ENCODE peak calls at places on chromosomes 11 and 22, in ten cellular contexts. One of them, this sample, is unnamed.

GRCh38 chr22:18113680-18114394 is 3.2 kb downstream of the TUBA8 start:
- ATAC-seq in effector memory CD8-positive, alpha-beta T cell: no peak
- ATAC-seq in left lung: no peak
- ATAC-seq in HCT116: no peak
- ATAC-seq in activated B cell treated with CpG ODN at 0.5 μM for 24 hours: no peak
- ATAC-seq in activated naive CD8-positive, alpha-beta T cell treated with anti-CD3 and anti-CD28 coated beads, Interleukin-2, amount 50 U/mL, for 24 hours: no peak
- ATAC-seq in esophagus mucosa: peak; percentile 12
- ATAC-seq in SK-N-SH treated with all-trans-retinoic acid at 6 μM for 48 hours: no peak
- ATAC-seq in right lobe of liver: no peak
- ATAC-seq in naive thymus-derived CD4-positive, alpha-beta T cell: peak; percentile 36
- ATAC-seq in this sample: no peak

GRCh38 chr11:78560066-78560597 is 14.5 kb downstream of the NARS2 start:
- ATAC-seq in esophagus mucosa: no peak
- ATAC-seq in effector memory CD8-positive, alpha-beta T cell: no peak
- ATAC-seq in HCT116: no peak
- ATAC-seq in naive thymus-derived CD4-positive, alpha-beta T cell: no peak
- ATAC-seq in activated naive CD8-positive, alpha-beta T cell treated with anti-CD3 and anti-CD28 coated beads, Interleukin-2, amount 50 U/mL, for 24 hours: peak; percentile 36
- ATAC-seq in SK-N-SH treated with all-trans-retinoic acid at 6 μM for 48 hours: no peak
- ATAC-seq in activated B cell treated with CpG ODN at 0.5 μM for 24 hours: no peak
- ATAC-seq in left lung: no peak
- ATAC-seq in right lobe of liver: no peak
- ATAC-seq in this sample: peak; percentile 50

GRCh38 chr11:34256150-34256549 is 101.7 kb downstream of the ABTB2 start:
- ATAC-seq in SK-N-SH treated with all-trans-retinoic acid at 6 μM for 48 hours: no peak
- ATAC-seq in left lung: no peak
- ATAC-seq in effector memory CD8-positive, alpha-beta T cell: no peak
- ATAC-seq in activated B cell treated with CpG ODN at 0.5 μM for 24 hours: no peak
- ATAC-seq in HCT116: no peak
- ATAC-seq in activated naive CD8-positive, alpha-beta T cell treated with anti-CD3 and anti-CD28 coated beads, Interleukin-2, amount 50 U/mL, for 24 hours: no peak
- ATAC-seq in right lobe of liver: no peak
- ATAC-seq in naive thymus-derived CD4-positive, alpha-beta T cell: no peak
- ATAC-seq in esophagus mucosa: no peak
- ATAC-seq in this sample: no peak

GRCh38 chr22:39242809-39243442 is 1.9 kb downstream of the PDGFB start:
- ATAC-seq in activated B cell treated with CpG ODN at 0.5 μM for 24 hours: no peak
- ATAC-seq in left lung: peak; percentile 2
- ATAC-seq in right lobe of liver: peak; percentile 9
- ATAC-seq in HCT116: peak; percentile 58
- ATAC-seq in naive thymus-derived CD4-positive, alpha-beta T cell: peak; percentile 19
- ATAC-seq in esophagus mucosa: no peak
- ATAC-seq in effector memory CD8-positive, alpha-beta T cell: peak; percentile 18
- ATAC-seq in activated naive CD8-positive, alpha-beta T cell treated with anti-CD3 and anti-CD28 coated beads, Interleukin-2, amount 50 U/mL, for 24 hours: no peak
- ATAC-seq in SK-N-SH treated with all-trans-retinoic acid at 6 μM for 48 hours: no peak
- ATAC-seq in this sample: peak; percentile 1

GRCh38 chr11:95337175-95337957 is 106.4 kb upstream of the SESN3 start:
- ATAC-seq in naive thymus-derived CD4-positive, alpha-beta T cell: peak; percentile 69
- ATAC-seq in SK-N-SH treated with all-trans-retinoic acid at 6 μM for 48 hours: no peak
- ATAC-seq in esophagus mucosa: peak; percentile 89
- ATAC-seq in activated naive CD8-positive, alpha-beta T cell treated with anti-CD3 and anti-CD28 coated beads, Interleukin-2, amount 50 U/mL, for 24 hours: peak; percentile 53
- ATAC-seq in HCT116: no peak
- ATAC-seq in right lobe of liver: peak; percentile 33
- ATAC-seq in effector memory CD8-positive, alpha-beta T cell: peak; percentile 51
- ATAC-seq in left lung: peak; percentile 54
- ATAC-seq in activated B cell treated with CpG ODN at 0.5 μM for 24 hours: peak; percentile 63
- ATAC-seq in this sample: peak; percentile 83

GRCh38 chr11:14764899-14765527 is 121.4 kb downstream of the PDE3B start:
- ATAC-seq in left lung: no peak
- ATAC-seq in SK-N-SH treated with all-trans-retinoic acid at 6 μM for 48 hours: peak; percentile 48
- ATAC-seq in esophagus mucosa: no peak
- ATAC-seq in right lobe of liver: peak; percentile 36
- ATAC-seq in effector memory CD8-positive, alpha-beta T cell: peak; percentile 96
- ATAC-seq in activated B cell treated with CpG ODN at 0.5 μM for 24 hours: peak; percentile 87
- ATAC-seq in activated naive CD8-positive, alpha-beta T cell treated with anti-CD3 and anti-CD28 coated beads, Interleukin-2, amount 50 U/mL, for 24 hours: peak; percentile 80
- ATAC-seq in HCT116: no peak
- ATAC-seq in naive thymus-derived CD4-positive, alpha-beta T cell: peak; percentile 95
- ATAC-seq in this sample: peak; percentile 91

GRCh38 chr11:48031602-48032001 is 51.2 kb downstream of the PTPRJ start:
- ATAC-seq in right lobe of liver: no peak
- ATAC-seq in SK-N-SH treated with all-trans-retinoic acid at 6 μM for 48 hours: no peak
- ATAC-seq in activated naive CD8-positive, alpha-beta T cell treated with anti-CD3 and anti-CD28 coated beads, Interleukin-2, amount 50 U/mL, for 24 hours: peak; percentile 60
- ATAC-seq in esophagus mucosa: no peak
- ATAC-seq in HCT116: no peak
- ATAC-seq in left lung: no peak
- ATAC-seq in naive thymus-derived CD4-positive, alpha-beta T cell: no peak
- ATAC-seq in effector memory CD8-positive, alpha-beta T cell: no peak
- ATAC-seq in activated B cell treated with CpG ODN at 0.5 μM for 24 hours: peak; percentile 60
- ATAC-seq in this sample: peak; percentile 75

GRCh38 chr11:126039485-126040271 is 23.0 kb downstream of the CDON start:
- ATAC-seq in naive thymus-derived CD4-positive, alpha-beta T cell: no peak
- ATAC-seq in activated naive CD8-positive, alpha-beta T cell treated with anti-CD3 and anti-CD28 coated beads, Interleukin-2, amount 50 U/mL, for 24 hours: no peak
- ATAC-seq in SK-N-SH treated with all-trans-retinoic acid at 6 μM for 48 hours: no peak
- ATAC-seq in esophagus mucosa: peak; percentile 54
- ATAC-seq in right lobe of liver: no peak
- ATAC-seq in activated B cell treated with CpG ODN at 0.5 μM for 24 hours: no peak
- ATAC-seq in HCT116: no peak
- ATAC-seq in left lung: no peak
- ATAC-seq in effector memory CD8-positive, alpha-beta T cell: no peak
- ATAC-seq in this sample: no peak

GRCh38 chr22:20965104-20965887 is 1.8 kb upstream of the AIFM3 start:
- ATAC-seq in right lobe of liver: peak; percentile 20
- ATAC-seq in naive thymus-derived CD4-positive, alpha-beta T cell: peak; percentile 44
- ATAC-seq in activated naive CD8-positive, alpha-beta T cell treated with anti-CD3 and anti-CD28 coated beads, Interleukin-2, amount 50 U/mL, for 24 hours: no peak
- ATAC-seq in activated B cell treated with CpG ODN at 0.5 μM for 24 hours: peak; percentile 43
- ATAC-seq in effector memory CD8-positive, alpha-beta T cell: peak; percentile 51
- ATAC-seq in HCT116: no peak
- ATAC-seq in left lung: no peak
- ATAC-seq in SK-N-SH treated with all-trans-retinoic acid at 6 μM for 48 hours: peak; percentile 13
- ATAC-seq in esophagus mucosa: no peak
- ATAC-seq in this sample: peak; percentile 9

GRCh38 chr11:44977493-44977984 is 26.9 kb upstream of the TP53I11 start:
- ATAC-seq in left lung: peak; percentile 31
- ATAC-seq in SK-N-SH treated with all-trans-retinoic acid at 6 μM for 48 hours: peak; percentile 59
- ATAC-seq in effector memory CD8-positive, alpha-beta T cell: peak; percentile 32
- ATAC-seq in right lobe of liver: no peak
- ATAC-seq in activated naive CD8-positive, alpha-beta T cell treated with anti-CD3 and anti-CD28 coated beads, Interleukin-2, amount 50 U/mL, for 24 hours: no peak
- ATAC-seq in activated B cell treated with CpG ODN at 0.5 μM for 24 hours: no peak
- ATAC-seq in HCT116: peak; percentile 69
- ATAC-seq in esophagus mucosa: peak; percentile 11
- ATAC-seq in naive thymus-derived CD4-positive, alpha-beta T cell: peak; percentile 39
- ATAC-seq in this sample: no peak

GRCh38 chr11:111357150-111358037 is 21.7 kb downstream of the POU2AF1 start:
- ATAC-seq in effector memory CD8-positive, alpha-beta T cell: no peak
- ATAC-seq in naive thymus-derived CD4-positive, alpha-beta T cell: no peak
- ATAC-seq in SK-N-SH treated with all-trans-retinoic acid at 6 μM for 48 hours: no peak
- ATAC-seq in activated B cell treated with CpG ODN at 0.5 μM for 24 hours: no peak
- ATAC-seq in activated naive CD8-positive, alpha-beta T cell treated with anti-CD3 and anti-CD28 coated beads, Interleukin-2, amount 50 U/mL, for 24 hours: no peak
- ATAC-seq in right lobe of liver: no peak
- ATAC-seq in HCT116: peak; percentile 17
- ATAC-seq in esophagus mucosa: no peak
- ATAC-seq in left lung: no peak
- ATAC-seq in this sample: no peak

GRCh38 chr11:80122211-80122610 is 681.4 kb upstream of the TENM4 start:
- ATAC-seq in esophagus mucosa: no peak
- ATAC-seq in left lung: peak; percentile 55
- ATAC-seq in effector memory CD8-positive, alpha-beta T cell: no peak
- ATAC-seq in SK-N-SH treated with all-trans-retinoic acid at 6 μM for 48 hours: no peak
- ATAC-seq in HCT116: no peak
- ATAC-seq in naive thymus-derived CD4-positive, alpha-beta T cell: no peak
- ATAC-seq in right lobe of liver: no peak
- ATAC-seq in activated B cell treated with CpG ODN at 0.5 μM for 24 hours: no peak
- ATAC-seq in activated naive CD8-positive, alpha-beta T cell treated with anti-CD3 and anti-CD28 coated beads, Interleukin-2, amount 50 U/mL, for 24 hours: no peak
- ATAC-seq in this sample: no peak

GRCh38 chr11:102026975-102027374 is 20.3 kb upstream of the CFAP300 start:
- ATAC-seq in naive thymus-derived CD4-positive, alpha-beta T cell: no peak
- ATAC-seq in activated naive CD8-positive, alpha-beta T cell treated with anti-CD3 and anti-CD28 coated beads, Interleukin-2, amount 50 U/mL, for 24 hours: no peak
- ATAC-seq in effector memory CD8-positive, alpha-beta T cell: no peak
- ATAC-seq in HCT116: no peak
- ATAC-seq in activated B cell treated with CpG ODN at 0.5 μM for 24 hours: no peak
- ATAC-seq in left lung: peak; percentile 27
- ATAC-seq in esophagus mucosa: peak; percentile 51
- ATAC-seq in SK-N-SH treated with all-trans-retinoic acid at 6 μM for 48 hours: peak; percentile 42
- ATAC-seq in right lobe of liver: no peak
- ATAC-seq in this sample: no peak

GRCh38 chr11:31233425-31233824 is 136.1 kb downstream of the DCDC1 start:
- ATAC-seq in naive thymus-derived CD4-positive, alpha-beta T cell: no peak
- ATAC-seq in activated B cell treated with CpG ODN at 0.5 μM for 24 hours: no peak
- ATAC-seq in left lung: no peak
- ATAC-seq in activated naive CD8-positive, alpha-beta T cell treated with anti-CD3 and anti-CD28 coated beads, Interleukin-2, amount 50 U/mL, for 24 hours: no peak
- ATAC-seq in esophagus mucosa: no peak
- ATAC-seq in effector memory CD8-positive, alpha-beta T cell: no peak
- ATAC-seq in right lobe of liver: no peak
- ATAC-seq in SK-N-SH treated with all-trans-retinoic acid at 6 μM for 48 hours: peak; percentile 51
- ATAC-seq in HCT116: peak; percentile 87
- ATAC-seq in this sample: no peak

GRCh38 chr11:13040969-13041561 is 31.9 kb downstream of the RASSF10 start:
- ATAC-seq in naive thymus-derived CD4-positive, alpha-beta T cell: no peak
- ATAC-seq in activated naive CD8-positive, alpha-beta T cell treated with anti-CD3 and anti-CD28 coated beads, Interleukin-2, amount 50 U/mL, for 24 hours: no peak
- ATAC-seq in activated B cell treated with CpG ODN at 0.5 μM for 24 hours: no peak
- ATAC-seq in HCT116: no peak
- ATAC-seq in esophagus mucosa: peak; percentile 60
- ATAC-seq in effector memory CD8-positive, alpha-beta T cell: no peak
- ATAC-seq in left lung: peak; percentile 66
- ATAC-seq in right lobe of liver: no peak
- ATAC-seq in SK-N-SH treated with all-trans-retinoic acid at 6 μM for 48 hours: no peak
- ATAC-seq in this sample: no peak

GRCh38 chr11:65058012-65058411 is 341 bp downstream of the NAALADL1 start:
- ATAC-seq in right lobe of liver: no peak
- ATAC-seq in SK-N-SH treated with all-trans-retinoic acid at 6 μM for 48 hours: no peak
- ATAC-seq in naive thymus-derived CD4-positive, alpha-beta T cell: no peak
- ATAC-seq in esophagus mucosa: no peak
- ATAC-seq in left lung: no peak
- ATAC-seq in effector memory CD8-positive, alpha-beta T cell: no peak
- ATAC-seq in HCT116: no peak
- ATAC-seq in activated naive CD8-positive, alpha-beta T cell treated with anti-CD3 and anti-CD28 coated beads, Interleukin-2, amount 50 U/mL, for 24 hours: no peak
- ATAC-seq in activated B cell treated with CpG ODN at 0.5 μM for 24 hours: no peak
- ATAC-seq in this sample: no peak

GRCh38 chr11:76590631-76590950 is 80.0 kb downstream of the LRRC32 start:
- ATAC-seq in HCT116: no peak
- ATAC-seq in activated B cell treated with CpG ODN at 0.5 μM for 24 hours: no peak
- ATAC-seq in esophagus mucosa: no peak
- ATAC-seq in naive thymus-derived CD4-positive, alpha-beta T cell: no peak
- ATAC-seq in right lobe of liver: no peak
- ATAC-seq in activated naive CD8-positive, alpha-beta T cell treated with anti-CD3 and anti-CD28 coated beads, Interleukin-2, amount 50 U/mL, for 24 hours: no peak
- ATAC-seq in SK-N-SH treated with all-trans-retinoic acid at 6 μM for 48 hours: no peak
- ATAC-seq in effector memory CD8-positive, alpha-beta T cell: no peak
- ATAC-seq in left lung: no peak
- ATAC-seq in this sample: no peak

GRCh38 chr22:25848954-25849353 is 107.0 kb downstream of the MYO18B start:
- ATAC-seq in esophagus mucosa: no peak
- ATAC-seq in SK-N-SH treated with all-trans-retinoic acid at 6 μM for 48 hours: no peak
- ATAC-seq in naive thymus-derived CD4-positive, alpha-beta T cell: no peak
- ATAC-seq in left lung: no peak
- ATAC-seq in activated B cell treated with CpG ODN at 0.5 μM for 24 hours: no peak
- ATAC-seq in activated naive CD8-positive, alpha-beta T cell treated with anti-CD3 and anti-CD28 coated beads, Interleukin-2, amount 50 U/mL, for 24 hours: no peak
- ATAC-seq in effector memory CD8-positive, alpha-beta T cell: no peak
- ATAC-seq in HCT116: no peak
- ATAC-seq in right lobe of liver: no peak
- ATAC-seq in this sample: no peak

GRCh38 chr11:112563808-112564207 is 303.1 kb upstream of the PLET1 start:
- ATAC-seq in HCT116: no peak
- ATAC-seq in activated B cell treated with CpG ODN at 0.5 μM for 24 hours: no peak
- ATAC-seq in left lung: no peak
- ATAC-seq in SK-N-SH treated with all-trans-retinoic acid at 6 μM for 48 hours: no peak
- ATAC-seq in esophagus mucosa: no peak
- ATAC-seq in right lobe of liver: peak; percentile 28
- ATAC-seq in effector memory CD8-positive, alpha-beta T cell: no peak
- ATAC-seq in activated naive CD8-positive, alpha-beta T cell treated with anti-CD3 and anti-CD28 coated beads, Interleukin-2, amount 50 U/mL, for 24 hours: no peak
- ATAC-seq in naive thymus-derived CD4-positive, alpha-beta T cell: no peak
- ATAC-seq in this sample: no peak

GRCh38 chr11:64231536-64231935 is 1.2 kb downstream of the DNAJC4 start:
- ATAC-seq in HCT116: no peak
- ATAC-seq in activated naive CD8-positive, alpha-beta T cell treated with anti-CD3 and anti-CD28 coated beads, Interleukin-2, amount 50 U/mL, for 24 hours: no peak
- ATAC-seq in effector memory CD8-positive, alpha-beta T cell: no peak
- ATAC-seq in naive thymus-derived CD4-positive, alpha-beta T cell: no peak
- ATAC-seq in left lung: no peak
- ATAC-seq in right lobe of liver: no peak
- ATAC-seq in activated B cell treated with CpG ODN at 0.5 μM for 24 hours: no peak
- ATAC-seq in esophagus mucosa: no peak
- ATAC-seq in SK-N-SH treated with all-trans-retinoic acid at 6 μM for 48 hours: no peak
- ATAC-seq in this sample: no peak

This sample was measured in stimulated activated memory B cell treated with anti-CD40 and anti-IgM and Interleukin-4, amounts not matched to agents 10 μg/mL and 1 μg/mL and 100 μg/mL, for 72 hours.